ENCODE peak calls at places on chromosomes 3 and 15, in four cellular contexts. X is K562, Q is GM12878, H is HepG2. C is an unnamed sample.

GRCh38 chr3:15206662-15207576 is 873 bp downstream of the CAPN7 start:
- DNase-seq in X (no peak), Q (no peak), H (peak), C (peak)

GRCh38 chr15:25169318-25169717 is 214.5 kb downstream of the SNRPN start:
- DNase-seq in X (no peak), Q (no peak), H (no peak), C (no peak)

GRCh38 chr3:197446713-197447455 is 108.9 kb downstream of the BDH1 start:
- DNase-seq in X (no peak), Q (no peak), H (no peak), C (no peak)

GRCh38 chr15:88636039-88636438 is 2.8 kb upstream of the ISG20 start:
- DNase-seq in X (no peak), Q (no peak), H (no peak), C (no peak)

GRCh38 chr3:143793971-143794370 is 54.3 kb downstream of the SLC9A9 start:
- DNase-seq in X (no peak), Q (no peak), H (no peak), C (no peak)

GRCh38 chr3:46700772-46701171 is 420 bp upstream of the TMIE start:
- DNase-seq in X (peak), Q (no peak), H (no peak), C (peak)

GRCh38 chr15:25717861-25718504 is 145.1 kb downstream of the ATP10A start:
- DNase-seq in X (no peak), Q (no peak), H (no peak), C (no peak)

GRCh38 chr3:53671192-53672021 is 174.8 kb downstream of the CHDH start:
- DNase-seq in X (no peak), Q (no peak), H (no peak), C (peak)

GRCh38 chr15:64706011-64706911 is 69.1 kb downstream of the RBPMS2 start:
- DNase-seq in X (no peak), Q (no peak), H (no peak), C (no peak)

GRCh38 chr3:66497982-66498671 is 2.7 kb downstream of the LRIG1 start:
- DNase-seq in X (no peak), Q (no peak), H (no peak), C (no peak)

GRCh38 chr3:104831076-104831475 is 535.6 kb upstream of the ALCAM start:
- DNase-seq in X (no peak), Q (no peak), H (no peak), C (no peak)

GRCh38 chr3:47961815-47962606 is 54.2 kb downstream of the MAP4 start:
- DNase-seq in X (no peak), Q (no peak), H (no peak), C (peak)

GRCh38 chr3:185537369-185537970 is 14.9 kb downstream of the LIPH start:
- DNase-seq in X (peak), Q (peak), H (peak), C (no peak)

GRCh38 chr3:172305974-172306373 is 142.3 kb downstream of the GHSR start:
- DNase-seq in X (no peak), Q (no peak), H (no peak), C (no peak)

GRCh38 chr3:183825380-183826161 is at the start of gene MAP6D1:
- DNase-seq in X (no peak), Q (no peak), H (no peak), C (peak)

GRCh38 chr15:76999996-77000395 is 5.1 kb downstream of the PSTPIP1 start:
- DNase-seq in X (no peak), Q (no peak), H (no peak), C (no peak)

GRCh38 chr3:124627501-124627908 is 102.7 kb upstream of the UMPS start:
- DNase-seq in X (peak), Q (no peak), H (no peak), C (no peak)

GRCh38 chr3:10395671-10396070 is 74.8 kb upstream of the SEC13 start:
- DNase-seq in X (no peak), Q (no peak), H (no peak), C (no peak)

GRCh38 chr15:60655252-60655651 is 176.3 kb upstream of the ICE2 start:
- DNase-seq in X (no peak), Q (no peak), H (no peak), C (no peak)

GRCh38 chr3:177934001-177934891 is 602.0 kb upstream of the KCNMB2 start:
- DNase-seq in X (no peak), Q (no peak), H (peak), C (no peak)

GRCh38 chr3:127796045-127796720 is 26.1 kb downstream of the MGLL start:
- DNase-seq in X (no peak), Q (no peak), H (no peak), C (peak)

GRCh38 chr3:46881819-46882376 is 4.4 kb downstream of the PTH1R start:
- DNase-seq in X (peak), Q (no peak), H (no peak), C (peak)

GRCh38 chr3:159796744-159797143 is 191.9 kb upstream of the IL12A start:
- DNase-seq in X (no peak), Q (no peak), H (no peak), C (no peak)

GRCh38 chr3:110901536-110901935 is 170.1 kb upstream of the NECTIN3 start:
- DNase-seq in X (no peak), Q (no peak), H (no peak), C (no peak)

GRCh38 chr3:12679468-12679867 is 15.6 kb upstream of the RAF1 start:
- DNase-seq in X (no peak), Q (no peak), H (peak), C (peak)

GRCh38 chr15:42273900-42274692 is 863 bp upstream of the TMEM87A start:
- DNase-seq in X (peak), Q (peak), H (peak), C (peak)

GRCh38 chr3:135168822-135169221 is 373.8 kb downstream of the EPHB1 start:
- DNase-seq in X (no peak), Q (no peak), H (no peak), C (no peak)

GRCh38 chr3:30501526-30501925 is 104.9 kb upstream of the TGFBR2 start:
- DNase-seq in X (no peak), Q (no peak), H (no peak), C (no peak)

GRCh38 chr3:155412856-155413255 is 119.4 kb upstream of the STRIT1 start:
- DNase-seq in X (no peak), Q (no peak), H (no peak), C (no peak)

GRCh38 chr3:49614936-49615335 is 59.2 kb upstream of the APEH start:
- DNase-seq in X (no peak), Q (no peak), H (no peak), C (no peak)

GRCh38 chr3:69866988-69867720 is 127.9 kb downstream of the MITF start:
- DNase-seq in X (no peak), Q (no peak), H (no peak), C (no peak)

GRCh38 chr3:141618511-141618910 is 119.6 kb upstream of the RNF7 start:
- DNase-seq in X (no peak), Q (no peak), H (no peak), C (no peak)

GRCh38 chr3:110526732-110527727 is 544.6 kb upstream of the NECTIN3 start:
- DNase-seq in X (peak), Q (no peak), H (no peak), C (no peak)

GRCh38 chr15:83581381-83581780 is 72.5 kb upstream of the ADAMTSL3 start:
- DNase-seq in X (no peak), Q (no peak), H (no peak), C (no peak)

GRCh38 chr3:187746059-187746453 is 788 bp upstream of the BCL6 start:
- DNase-seq in X (no peak), Q (no peak), H (no peak), C (no peak)

GRCh38 chr3:187747506-187747905 is 2.2 kb upstream of the BCL6 start:
- DNase-seq in X (no peak), Q (no peak), H (no peak), C (no peak)

GRCh38 chr3:187748050-187748481 is 2.8 kb upstream of the BCL6 start:
- DNase-seq in X (peak), Q (no peak), H (peak), C (peak)

GRCh38 chr3:187745201-187746058 is at the start of gene BCL6:
- DNase-seq in X (peak), Q (no peak), H (peak), C (peak)

GRCh38 chr3:187746479-187747335 is 1.4 kb upstream of the BCL6 start:
- DNase-seq in X (no peak), Q (no peak), H (no peak), C (no peak)
- TF ChIP-seq JUND in X (no peak), Q (no peak), H (no peak), C (no peak)

GRCh38 chr15:67660874-67661606 is 118.5 kb downstream of the MAP2K5 start:
- DNase-seq in X (no peak), Q (no peak), H (no peak), C (no peak)
- TF ChIP-seq EP300 in X (no peak), Q (no peak), H (no peak), C (no peak)

GRCh38 chr3:123102826-123103225 is 36.0 kb downstream of the PDIA5 start:
- DNase-seq in X (no peak), Q (no peak), H (no peak), C (no peak)

GRCh38 chr3:123102249-123102648 is 35.4 kb downstream of the PDIA5 start:
- DNase-seq in X (no peak), Q (no peak), H (no peak), C (no peak)

GRCh38 chr3:123104550-123104949 is 37.7 kb downstream of the PDIA5 start:
- DNase-seq in X (no peak), Q (no peak), H (no peak), C (peak)

GRCh38 chr3:123110238-123110952 is 43.6 kb downstream of the PDIA5 start:
- DNase-seq in X (no peak), Q (no peak), H (no peak), C (no peak)

GRCh38 chr3:123105201-123106189 is 38.7 kb downstream of the PDIA5 start:
- DNase-seq in X (no peak), Q (peak), H (no peak), C (no peak)
- TF ChIP-seq NFIC in X (no peak), Q (no peak), H (no peak), C (no peak)

GRCh38 chr3:100316656-100317069 is 17.9 kb upstream of the NIT2 start:
- DNase-seq in X (peak), Q (no peak), H (peak), C (peak)
- TF ChIP-seq JUND in X (no peak), Q (no peak), H (no peak), C (no peak)

GRCh38 chr15:68279218-68279533 is 1.6 kb downstream of the FEM1B start:
- DNase-seq in X (no peak), Q (no peak), H (no peak), C (no peak)

GRCh38 chr15:68276668-68277067 is 877 bp upstream of the FEM1B start:
- DNase-seq in X (no peak), Q (no peak), H (no peak), C (no peak)

GRCh38 chr15:68277131-68277604 is 377 bp upstream of the FEM1B start:
- DNase-seq in X (no peak), Q (no peak), H (no peak), C (peak)

GRCh38 chr15:68278345-68279217 is 1.0 kb downstream of the FEM1B start:
- DNase-seq in X (no peak), Q (no peak), H (peak), C (peak)

GRCh38 chr15:68277605-68278344 is at the start of gene FEM1B:
- DNase-seq in X (peak), Q (peak), H (peak), C (peak)
- TF ChIP-seq EP300 in X (peak), Q (no peak), H (peak), C (peak)

DNA sequence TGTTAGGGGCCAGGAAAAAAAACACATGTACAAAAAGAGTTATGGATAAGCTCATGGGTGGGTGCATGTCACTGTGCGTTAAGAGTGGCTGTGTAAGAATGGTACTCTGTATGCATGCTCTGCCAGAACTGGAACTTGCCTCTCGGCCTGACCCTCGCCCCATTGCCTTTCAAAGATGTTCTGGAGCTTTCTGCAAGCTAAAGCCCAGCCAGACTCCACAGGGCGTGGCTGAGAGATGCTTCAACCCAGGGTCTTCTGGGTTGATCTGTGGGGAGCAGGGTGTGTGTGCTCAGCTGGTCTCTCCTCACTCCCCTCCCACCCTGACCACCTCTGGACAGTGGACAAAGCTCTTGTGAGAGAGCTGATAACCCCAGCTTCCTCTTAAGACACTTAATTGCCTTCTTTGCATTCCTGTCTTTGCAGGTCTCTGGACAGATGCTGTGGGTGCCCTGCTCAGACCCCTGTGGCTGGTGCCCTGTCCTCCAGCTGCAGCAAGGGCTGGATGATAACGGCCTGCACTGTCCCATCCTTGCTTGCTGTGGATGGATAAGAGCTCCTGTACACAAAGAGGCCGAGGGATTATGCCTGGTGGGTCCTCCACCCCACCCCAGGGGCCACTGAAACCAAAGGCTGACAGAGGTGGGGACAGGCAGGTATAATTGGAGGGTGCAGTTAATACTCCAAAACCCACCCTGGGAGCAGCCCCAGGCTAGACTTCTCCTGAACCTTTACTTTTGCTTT is 28.7 kb downstream of the ALDH1L1 start:
- DNase-seq in X (no peak), Q (no peak), H (no peak), C (no peak)
- TF ChIP-seq NFIC in X (no peak), Q (no peak), H (no peak), C (no peak)

DNA sequence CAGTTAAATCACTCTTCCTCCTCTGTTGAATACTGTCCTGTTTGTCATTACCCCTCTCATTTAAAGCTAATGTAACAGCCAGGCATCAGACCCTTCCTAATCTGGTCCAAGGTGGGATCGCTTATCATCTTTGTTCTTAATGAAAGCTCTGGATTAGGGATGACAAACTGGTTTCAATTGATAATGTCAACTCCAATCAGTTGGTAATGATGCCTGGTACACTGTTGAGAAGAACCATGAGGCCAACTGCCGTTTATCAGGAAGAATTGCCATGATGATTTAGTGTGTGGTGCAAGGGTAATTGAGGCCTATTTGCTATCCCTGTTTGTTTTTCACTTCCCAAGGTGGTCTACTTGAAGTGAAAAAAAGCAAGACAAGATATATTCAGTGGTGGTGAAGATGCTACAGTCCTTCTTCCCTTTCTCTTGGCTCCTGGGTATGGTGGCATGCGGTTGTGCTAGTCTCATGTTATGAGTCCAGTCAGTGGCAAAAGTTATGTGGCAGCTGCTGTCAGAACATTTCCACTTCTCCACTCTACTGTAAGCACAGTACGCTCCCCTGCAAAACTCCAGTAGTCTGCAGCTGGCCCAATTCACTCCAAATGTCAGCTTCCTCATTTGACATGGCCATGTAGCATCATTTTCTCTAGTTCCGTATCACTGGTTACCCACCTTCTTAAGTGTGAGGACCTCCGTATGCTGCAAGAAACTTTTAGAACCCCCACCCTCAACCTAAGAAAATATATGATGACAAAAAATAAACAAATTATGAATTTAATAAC is 72.5 kb downstream of the MORC1 start:
- DNase-seq in X (no peak), Q (no peak), H (no peak), C (no peak)
- TF ChIP-seq JUND in X (no peak), Q (no peak), H (no peak), C (no peak)

DNA sequence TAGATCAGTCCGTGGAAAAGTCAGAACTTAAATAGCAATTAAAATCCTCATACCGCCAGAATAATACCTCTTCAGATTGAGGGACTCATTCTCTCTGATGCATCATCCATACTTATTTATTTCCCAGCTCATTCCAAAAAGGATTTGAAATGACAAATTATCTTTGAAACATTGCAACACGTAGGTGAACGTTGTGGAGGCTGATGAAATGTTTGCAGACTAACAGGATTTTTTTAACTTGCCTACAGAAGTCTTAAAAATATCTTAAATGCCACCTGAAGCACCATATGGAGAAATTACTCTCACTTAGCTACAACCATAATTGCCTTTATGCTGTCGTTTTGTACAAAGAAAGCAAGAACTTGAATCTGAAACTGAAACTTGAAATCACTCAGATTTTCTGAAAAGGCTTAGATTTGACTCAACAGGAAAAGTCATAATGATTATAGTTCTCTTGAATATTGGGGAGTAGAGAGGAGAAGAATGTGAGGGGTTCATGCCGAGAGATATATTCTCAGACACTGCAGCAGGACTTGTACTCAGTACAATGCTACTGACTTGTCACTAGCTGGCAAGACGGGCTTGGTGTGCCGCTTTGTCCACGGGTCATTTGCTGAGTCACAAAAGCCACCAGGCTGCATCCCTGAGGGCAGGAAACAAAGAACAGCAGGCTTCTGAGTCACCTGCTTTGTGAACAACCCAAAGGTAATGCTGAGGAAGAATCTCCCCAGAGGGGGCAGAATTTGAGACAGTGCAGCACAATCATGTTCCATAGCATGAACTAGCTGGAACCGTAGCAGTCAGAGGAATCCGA is 7.1 kb upstream of the FMN1 start:
- DNase-seq in X (peak), Q (peak), H (peak), C (peak)
- TF ChIP-seq EP300 in X (no peak), Q (peak), H (no peak), C (no peak)

GRCh38 chr3:156776046-156776445 is 50.1 kb upstream of the LEKR1 start:
- DNase-seq in X (no peak), Q (no peak), H (no peak), C (no peak)
- TF ChIP-seq NFIC in X (no peak), Q (no peak), H (no peak), C (no peak)

C was measured in SK-N-SH.